ENCODE peak calls at places on chromosomes 12 and 14, in eight cellular contexts. B is fibroblast of lung, I is A549, D is spleen, R is IMR-90, N is GM23248, Q is OCI-LY7, O is colonic mucosa. P is an unnamed sample.

GRCh38 chr14:99946652-99947489 is 118.4 kb upstream of the EVL start:
- DNase-seq in B (no peak), I (no peak), D (no peak), R (no peak), N (peak; percentile 48), Q (peak; percentile 44), O (peak; percentile 38), P (no peak)

GRCh38 chr12:116274552-116275375 is 2.7 kb downstream of the MED13L start:
- DNase-seq in B (no peak), I (no peak), D (no peak), R (no peak), N (no peak), Q (no peak), O (no peak), P (no peak)

GRCh38 chr12:49962861-49963765 is 1.4 kb downstream of the AQP5 start:
- DNase-seq in B (no peak), I (peak; percentile 65), D (peak; percentile 71), R (no peak), N (peak; percentile 31), Q (no peak), O (peak; percentile 57), P (no peak)

GRCh38 chr14:77212933-77213656 is 31.5 kb downstream of the TMEM63C start:
- DNase-seq in B (no peak), I (peak; percentile 45), D (no peak), R (no peak), N (peak; percentile 51), Q (peak; percentile 67), O (peak; percentile 49), P (no peak)

GRCh38 chr12:117045175-117045997 is 53.8 kb downstream of the TESC start:
- DNase-seq in B (no peak), I (no peak), D (no peak), R (no peak), N (no peak), Q (no peak), O (no peak), P (no peak)

GRCh38 chr12:85280138-85280983 is at the start of gene ALX1:
- DNase-seq in B (peak; percentile 44), I (peak; percentile 77), D (peak; percentile 70), R (peak; percentile 4), N (peak; percentile 50), Q (no peak), O (peak; percentile 21), P (no peak)

GRCh38 chr12:131114942-131115584 is 161.4 kb downstream of the ADGRD1 start:
- DNase-seq in B (no peak), I (no peak), D (peak; percentile 47), R (no peak), N (peak; percentile 44), Q (no peak), O (no peak), P (no peak)

GRCh38 chr14:84006643-84007137 is 1523.3 kb upstream of the FLRT2 start:
- DNase-seq in B (peak; percentile 8), I (no peak), D (no peak), R (no peak), N (no peak), Q (no peak), O (no peak), P (no peak)

DNA sequence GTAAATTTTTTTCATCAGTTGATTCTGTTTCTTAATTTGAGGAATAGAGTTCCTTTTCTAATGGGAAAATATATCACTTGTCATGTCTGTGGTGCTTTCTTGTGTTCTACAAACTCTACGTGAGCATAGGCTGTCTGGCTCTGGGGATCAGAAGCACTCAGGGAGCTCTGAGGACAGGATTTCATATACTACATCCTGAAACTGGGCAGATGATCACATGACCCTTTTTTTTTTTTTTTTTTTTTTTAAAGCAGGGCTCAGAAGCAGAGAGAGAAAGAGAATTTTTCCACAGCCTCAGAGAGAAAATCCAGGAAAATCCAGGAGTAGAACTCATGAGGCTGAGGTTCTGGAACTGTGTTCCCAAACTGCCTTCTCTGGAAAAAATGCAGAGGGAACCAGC is 183.3 kb upstream of the HIF1A start:
- DNase-seq in B (peak; percentile 43), I (no peak), D (no peak), R (no peak), N (peak; percentile 63), Q (peak; percentile 55), O (no peak), P (no peak)
- H3K4me1 ChIP-seq in B (peaks cover 9% of the 10 kb centered on the region), I (peaks cover 53% of the 10 kb centered on the region), D (peaks cover 37% of the 10 kb centered on the region), R (peaks cover 19% of the 10 kb centered on the region), N (peaks cover 39% of the 10 kb centered on the region), Q (peaks cover 48% of the 10 kb centered on the region), O (peaks cover 13% of the 10 kb centered on the region), P (peaks cover 13% of the 10 kb centered on the region)

GRCh38 chr14:34035934-34036250 is 85.0 kb upstream of the EGLN3 start:
- DNase-seq in B (no peak), I (no peak), D (no peak), R (no peak), N (no peak), Q (no peak), O (no peak), P (no peak)

GRCh38 chr14:34035177-34035933 is 84.5 kb upstream of the EGLN3 start:
- DNase-seq in B (no peak), I (peak; percentile 45), D (no peak), R (no peak), N (no peak), Q (no peak), O (peak; percentile 91), P (no peak)

GRCh38 chr14:34032720-34033119 is 81.8 kb upstream of the EGLN3 start:
- DNase-seq in B (no peak), I (no peak), D (no peak), R (no peak), N (no peak), Q (no peak), O (no peak), P (no peak)

GRCh38 chr14:34036319-34036761 is 85.5 kb upstream of the EGLN3 start:
- DNase-seq in B (peak; percentile 74), I (no peak), D (no peak), R (no peak), N (no peak), Q (no peak), O (no peak), P (no peak)

GRCh38 chr14:34034447-34035176 is 83.7 kb upstream of the EGLN3 start:
- DNase-seq in B (no peak), I (no peak), D (no peak), R (no peak), N (no peak), Q (no peak), O (no peak), P (no peak)
- H3K4me3 ChIP-seq in B (no peak overlapping the region), I (no peak overlapping the region), D (no peak overlapping the region), R (no peak overlapping the region), N (no peak overlapping the region), Q (no peak overlapping the region), O (no peak overlapping the region), P (no peak overlapping the region)

DNA sequence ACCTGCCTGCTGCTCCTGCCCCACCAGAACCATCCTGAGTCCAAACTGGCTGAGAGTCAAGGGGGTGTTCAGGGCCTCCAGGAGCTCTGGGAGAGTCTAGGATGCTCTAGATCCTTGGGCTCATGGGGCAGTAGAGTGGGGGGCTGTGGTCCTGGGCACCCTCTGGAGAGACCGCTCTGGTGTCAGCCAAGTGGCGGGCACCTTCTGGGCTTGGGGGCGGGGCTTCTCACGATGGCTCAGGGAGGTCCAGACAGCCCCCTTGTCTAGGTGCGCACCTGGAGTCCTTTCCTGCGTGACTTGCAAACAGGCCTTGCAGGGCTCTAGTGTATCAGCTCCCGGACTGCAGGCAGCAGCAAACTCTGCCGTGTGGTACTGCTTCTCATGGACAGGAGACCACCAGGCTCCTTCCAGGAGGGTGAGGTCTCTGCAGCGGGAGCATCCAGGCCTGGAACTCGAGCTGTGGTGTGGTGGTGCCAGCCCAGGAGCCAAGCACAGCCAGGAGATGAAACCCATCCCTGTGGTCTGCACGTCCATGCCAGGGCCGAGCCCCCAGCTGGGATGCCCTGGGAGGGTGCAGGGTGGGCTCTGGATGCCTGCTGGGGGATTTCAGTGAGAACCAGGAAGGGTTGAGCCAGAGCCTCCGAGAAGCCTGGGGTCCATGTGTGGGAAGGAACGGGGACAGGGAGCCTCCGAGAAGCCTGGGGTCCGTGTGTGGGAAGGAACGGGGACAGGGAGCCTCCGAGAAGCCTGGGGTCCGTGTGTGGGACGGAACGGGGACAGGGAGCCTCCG is 15.1 kb downstream of the PACS2 start:
- DNase-seq in B (no peak), I (no peak), D (no peak), R (no peak), N (no peak), Q (no peak), O (no peak), P (no peak)
- H3K4me1 ChIP-seq in B (peaks cover 4% of the 10 kb centered on the region), I (no peaks in the 10 kb centered on the region), D (peaks cover 86% of the 10 kb centered on the region), R (peaks cover 5% of the 10 kb centered on the region), N (peaks cover 13% of the 10 kb centered on the region), Q (no peaks in the 10 kb centered on the region), O (no peaks in the 10 kb centered on the region), P (peaks cover 6% of the 10 kb centered on the region)

DNA sequence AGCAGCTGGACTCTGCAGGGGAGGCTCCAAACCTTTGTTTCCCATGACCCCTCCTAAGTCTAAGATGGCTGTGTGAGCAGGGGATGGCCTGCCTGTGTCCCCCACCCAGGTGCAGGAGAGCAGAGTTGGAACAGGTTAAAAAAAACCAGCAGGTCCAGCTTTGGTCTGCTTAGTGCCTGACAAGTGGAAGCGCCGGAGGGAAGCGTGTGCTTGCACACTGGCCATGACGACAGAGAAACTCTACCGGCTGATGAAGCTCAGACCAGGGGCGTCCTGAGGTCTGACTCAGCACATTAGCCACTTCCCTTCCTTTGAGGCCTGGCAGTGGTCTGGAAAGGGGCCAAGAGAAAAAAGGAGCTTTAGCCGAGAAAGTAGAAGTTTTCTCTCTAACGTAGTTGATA is 280.1 kb downstream of the VRK1 start:
- DNase-seq in B (no peak), I (peak; percentile 19), D (no peak), R (no peak), N (peak; percentile 19), Q (no peak), O (peak; percentile 29), P (peak; percentile 93)
- H3K4me3 ChIP-seq in B (no peak overlapping the region), I (no peak overlapping the region), D (no peak overlapping the region), R (no peak overlapping the region), N (no peak overlapping the region), Q (no peak overlapping the region), O (no peak overlapping the region), P (no peak overlapping the region)

DNA sequence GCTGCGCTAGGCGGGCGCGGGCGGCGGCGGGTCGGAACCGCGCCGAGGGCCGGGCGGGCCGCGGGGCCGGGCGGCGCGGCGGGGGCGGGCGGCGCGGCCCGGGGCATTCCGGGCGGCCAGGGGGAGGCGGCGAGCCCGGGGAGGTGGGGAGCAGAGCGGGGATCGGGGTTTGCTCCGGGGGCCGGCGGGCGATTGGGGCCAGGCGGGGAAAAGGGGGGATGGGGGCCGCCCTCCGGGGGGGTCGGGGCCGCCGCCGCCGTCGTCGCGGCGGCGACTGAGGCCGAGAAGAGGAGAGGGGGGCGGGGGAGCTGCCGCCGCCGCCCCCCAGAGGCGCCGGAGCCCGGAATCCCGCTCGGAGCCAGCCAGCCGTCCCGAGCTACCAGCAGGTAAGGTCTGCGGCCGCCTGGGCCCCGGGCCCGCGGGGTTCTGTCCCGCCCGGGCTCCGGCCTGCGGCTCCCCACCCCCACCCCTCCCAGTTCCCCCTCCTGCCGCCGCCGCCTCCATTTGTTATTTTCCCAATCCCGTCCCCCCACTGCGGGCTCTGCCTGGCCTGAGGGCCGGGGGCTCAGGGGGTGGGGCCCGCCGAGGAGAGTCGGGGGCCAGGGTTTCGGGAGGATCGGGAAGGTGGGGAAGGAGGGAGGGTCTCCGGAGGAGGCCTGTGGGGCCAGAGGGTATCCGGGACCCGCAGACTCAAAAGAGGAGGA is 392 bp downstream of the ATN1 start:
- DNase-seq in B (no peak), I (no peak), D (peak; percentile 84), R (no peak), N (peak; percentile 48), Q (no peak), O (no peak), P (no peak)
- H3K4me1 ChIP-seq in B (peaks cover 32% of the 10 kb centered on the region), I (peaks cover 54% of the 10 kb centered on the region), D (peaks cover 60% of the 10 kb centered on the region), R (peaks cover 26% of the 10 kb centered on the region), N (peaks cover 44% of the 10 kb centered on the region), Q (peaks cover 28% of the 10 kb centered on the region), O (peaks cover 14% of the 10 kb centered on the region), P (peaks cover 44% of the 10 kb centered on the region)

GRCh38 chr14:68603682-68604360 is 189.0 kb downstream of the ZFP36L1 start:
- DNase-seq in B (no peak), I (no peak), D (no peak), R (no peak), N (no peak), Q (no peak), O (no peak), P (no peak)
- H3K4me3 ChIP-seq in B (no peak overlapping the region), I (no peak overlapping the region), D (no peak overlapping the region), R (no peak overlapping the region), N (no peak overlapping the region), Q (no peak overlapping the region), O (no peak overlapping the region), P (no peak overlapping the region)

P was measured in astrocyte.